ENCODE peak calls at places on chromosomes 4 and X, in five cellular contexts. B is GM23338; M is ovary; D is sigmoid colon; C is CD4-positive, alpha-beta memory T cell. Q is an unnamed sample. For H3K4me1, the result is how much of the 10 kb centered on the place peaks cover.

GRCh38 chr4:92334716-92335350 is 31.1 kb downstream of the GRID2 start:
- DNase-seq in D (no peak), M (no peak), C (no peak), B (no peak), Q (no peak)

GRCh38 chr4:26029512-26030131 is 115.6 kb downstream of the SMIM20 start:
- DNase-seq in C (no peak), M (peak), B (no peak), D (no peak), Q (no peak)

GRCh38 chr4:93645120-93645519 is 183.4 kb upstream of the ATOH1 start:
- DNase-seq in D (no peak), M (no peak), B (no peak), C (no peak), Q (no peak)

GRCh38 chr4:169270810-169271691 is at the start of gene SH3RF1:
- DNase-seq in B (peak), D (peak), M (peak), C (no peak), Q (peak)

GRCh38 chr4:128525939-128526630 is 238.5 kb upstream of the PGRMC2 start:
- DNase-seq in C (no peak), M (no peak), B (no peak), D (no peak), Q (no peak)

GRCh38 chrX:12999422-12999821 is 24.5 kb downstream of the TMSB4X start:
- DNase-seq in B (peak), D (no peak), C (peak), M (no peak), Q (no peak)

GRCh38 chrX:129779747-129780146 is at the start of gene SASH3:
- DNase-seq in M (no peak), C (peak), D (peak), B (no peak), Q (peak)

GRCh38 chr4:102791318-102791835 is 30.6 kb upstream of the MANBA start:
- DNase-seq in B (no peak), D (no peak), C (no peak), M (no peak), Q (no peak)

GRCh38 chrX:141278306-141278705 is 36.0 kb upstream of the SPANXC start:
- DNase-seq in M (no peak), B (peak), D (no peak), C (no peak), Q (no peak)

GRCh38 chrX:4622768-4623167 is 909.3 kb upstream of the PRKX start:
- DNase-seq in C (no peak), B (no peak), M (no peak), D (no peak), Q (no peak)

GRCh38 chr4:26899991-26900390 is 39.4 kb downstream of the STIM2 start:
- DNase-seq in B (no peak), M (no peak), C (no peak), D (no peak), Q (no peak)

GRCh38 chrX:19924285-19924684 is 36.9 kb upstream of the SH3KBP1 start:
- DNase-seq in M (no peak), B (no peak), C (no peak), D (no peak), Q (no peak)

GRCh38 chrX:22559506-22559905 is 286.8 kb downstream of the CBLL2 start:
- DNase-seq in M (no peak), D (no peak), B (no peak), C (no peak), Q (no peak)

GRCh38 chrX:107678957-107679740 is 50.8 kb downstream of the PRPS1 start:
- DNase-seq in B (no peak), C (peak), M (peak), D (peak), Q (peak)

GRCh38 chr4:8516061-8516573 is 64.1 kb upstream of the GPR78 start:
- DNase-seq in B (no peak), M (no peak), C (no peak), D (peak), Q (no peak)

GRCh38 chrX:97027384-97027922 is 143.7 kb downstream of the RPA4 start:
- DNase-seq in M (no peak), B (peak), C (no peak), D (no peak), Q (no peak)

GRCh38 chr4:17875402-17876070 is 64.8 kb downstream of the NCAPG start:
- DNase-seq in B (no peak), C (no peak), M (no peak), D (no peak), Q (no peak)

GRCh38 chr4:110532901-110533589 is 57.1 kb downstream of the ENPEP start:
- DNase-seq in M (no peak), D (no peak), C (no peak), B (no peak), Q (no peak)

GRCh38 chrX:155259752-155260151 is 4.5 kb downstream of the RAB39B start:
- DNase-seq in B (no peak), M (no peak), C (no peak), D (no peak), Q (no peak)

GRCh38 chrX:43707812-43708548 is 51.9 kb downstream of the MAOA start:
- DNase-seq in C (no peak), B (no peak), D (peak), M (peak), Q (no peak)

GRCh38 chrX:105515561-105515960 is 295.1 kb upstream of the TEX13A start:
- DNase-seq in C (no peak), D (no peak), B (no peak), M (no peak), Q (no peak)

GRCh38 chr4:165634766-165635165 is 238.3 kb upstream of the TLL1 start:
- DNase-seq in M (no peak), B (no peak), D (no peak), C (no peak), Q (no peak)

GRCh38 chrX:96763608-96764007 is 79.0 kb downstream of the DIAPH2 start:
- DNase-seq in C (no peak), B (no peak), M (no peak), D (no peak), Q (no peak)

GRCh38 chr4:145041378-145041777 is 56.6 kb downstream of the ANAPC10 start:
- DNase-seq in M (no peak), D (no peak), C (no peak), B (no peak), Q (no peak)

GRCh38 chr4:26261400-26261799 is 59.4 kb upstream of the RBPJ start:
- DNase-seq in M (no peak), C (no peak), B (no peak), D (no peak), Q (no peak)

GRCh38 chrX:149711545-149712236 is at the start of gene MAGEA11:
- DNase-seq in C (no peak), D (no peak), M (no peak), B (no peak), Q (no peak)

GRCh38 chrX:143455045-143455444 is 62.2 kb downstream of the SPANXN3 start:
- DNase-seq in C (no peak), B (no peak), D (no peak), M (no peak), Q (no peak)

GRCh38 chr4:61500883-61501282 is 300.8 kb downstream of the ADGRL3 start:
- DNase-seq in D (no peak), B (peak), M (no peak), C (no peak), Q (no peak)

GRCh38 chrX:154478728-154479622 is at the start of gene LAGE3:
- DNase-seq in M (peak), C (peak), D (peak), B (peak), Q (peak)

GRCh38 chr4:2103843-2104547 is 44.9 kb downstream of the NAT8L start:
- DNase-seq in M (no peak), B (no peak), C (no peak), D (no peak), Q (no peak)

GRCh38 chr4:9409793-9410192 is 34.4 kb upstream of the DEFB131A start:
- DNase-seq in D (no peak), B (no peak), M (no peak), C (no peak), Q (no peak)

GRCh38 chr4:48787031-48787430 is 7.0 kb upstream of the FRYL start:
- DNase-seq in C (no peak), M (no peak), B (no peak), D (no peak), Q (no peak)

GRCh38 chr4:162841769-162842168 is 324.9 kb downstream of the NAF1 start:
- DNase-seq in D (no peak), C (no peak), M (no peak), B (no peak), Q (no peak)

GRCh38 chrX:68894513-68895338 is 65.9 kb downstream of the EFNB1 start:
- DNase-seq in D (peak), M (peak), C (no peak), B (peak), Q (peak)

GRCh38 chr4:23373269-23373668 is 516.6 kb downstream of the PPARGC1A start:
- DNase-seq in D (no peak), B (peak), M (no peak), C (no peak), Q (peak)

GRCh38 chrX:10197597-10198210 is 40.9 kb downstream of the CLCN4 start:
- DNase-seq in D (no peak), C (no peak), M (no peak), B (peak), Q (no peak)

GRCh38 chr4:10079951-10080873 is 36.4 kb downstream of the WDR1 start:
- DNase-seq in B (no peak), C (no peak), M (no peak), D (peak), Q (peak)

GRCh38 chrX:133726211-133726630 is 259.2 kb downstream of the GPC3 start:
- DNase-seq in B (no peak), C (no peak), M (no peak), D (no peak), Q (no peak)

GRCh38 chrX:132425744-132426318 is 63.0 kb downstream of the MBNL3 start:
- DNase-seq in D (no peak), M (no peak), C (no peak), B (no peak), Q (no peak)

GRCh38 chrX:132423323-132423722 is 65.5 kb downstream of the MBNL3 start:
- DNase-seq in B (no peak), M (no peak), C (no peak), D (no peak), Q (no peak)

DNA sequence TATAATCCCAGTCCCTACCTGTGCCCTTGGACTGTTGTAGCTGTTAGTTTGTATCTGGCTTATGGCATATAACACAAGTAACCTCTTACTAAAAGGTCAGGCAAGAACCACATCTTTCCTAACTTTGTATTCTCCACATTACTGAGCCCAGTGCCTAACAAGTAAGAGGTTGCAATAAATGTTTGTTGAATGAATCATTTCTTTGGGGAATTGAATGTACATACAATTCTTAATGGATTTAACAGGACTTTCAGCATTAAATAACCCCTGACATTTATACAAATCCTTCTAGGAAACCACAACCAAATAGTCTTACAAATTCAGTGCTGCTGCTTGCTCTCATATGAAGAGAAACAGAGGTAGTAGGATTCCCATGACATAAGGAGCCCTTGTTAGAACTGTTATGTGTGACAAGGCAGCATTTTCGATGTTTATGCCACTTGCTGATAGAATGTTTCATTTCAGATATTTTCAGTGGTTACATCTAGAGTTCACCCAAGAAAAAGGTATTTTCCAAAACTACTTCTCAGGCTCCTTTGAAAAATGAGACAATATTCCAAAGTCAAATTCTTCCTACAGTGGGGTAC is 62.0 kb downstream of the MBNL3 start:
- DNase-seq in C (no peak), M (no peak), B (no peak), D (no peak), Q (no peak)
- H3K4me1 ChIP-seq in C (under half), M (under half), B (under half), D (under half), Q (under half)

GRCh38 chr4:40262861-40263260 is 66.0 kb downstream of the RHOH start:
- DNase-seq in B (no peak), C (no peak), M (no peak), D (no peak), Q (no peak)
- H3K4me1 ChIP-seq in B (under half), C (under half), M (under half), D (under half), Q (under half)

DNA sequence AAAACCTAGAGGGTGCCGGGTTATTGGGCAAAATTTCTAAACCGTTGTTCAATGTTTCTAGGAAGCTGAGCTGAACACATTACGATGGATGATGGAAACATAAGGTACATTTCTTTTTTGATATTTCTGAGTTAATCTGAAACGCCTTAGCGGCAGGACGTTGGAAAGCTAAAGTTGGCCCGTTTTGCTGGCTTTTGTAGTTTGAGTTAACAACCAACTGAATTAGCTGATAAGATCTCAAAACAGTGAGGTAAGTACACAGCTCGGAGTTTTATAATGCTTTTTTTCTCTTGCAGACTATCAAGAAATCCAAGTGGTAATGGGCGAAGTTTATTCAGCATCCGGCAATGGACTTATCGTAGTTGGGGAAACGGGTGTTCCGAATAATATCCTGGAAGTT is 73.5 kb downstream of the PRSS12 start:
- DNase-seq in B (no peak), M (no peak), D (no peak), C (peak), Q (no peak)
- H3K4me1 ChIP-seq in B (under half), M (under half), D (under half), C (under half), Q (under half)

DNA sequence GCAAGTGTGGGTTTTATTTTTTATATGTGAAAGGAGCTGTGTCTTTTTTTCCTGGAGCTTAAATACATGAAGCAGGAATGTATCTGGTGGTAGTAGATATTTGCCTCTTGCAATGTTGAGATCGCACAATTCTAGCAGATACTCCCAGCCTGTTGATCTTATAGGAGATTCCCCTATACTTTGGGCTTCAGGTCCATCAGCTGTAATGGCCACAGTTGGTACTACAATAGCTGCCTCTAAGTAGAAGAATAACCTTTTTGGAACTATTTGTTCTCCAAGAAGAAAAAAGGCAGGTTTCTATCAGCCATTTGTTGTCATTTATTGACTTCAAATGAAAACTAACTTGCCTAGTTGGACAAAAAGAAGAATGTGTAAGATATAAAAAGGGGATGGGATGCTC is 37.7 kb downstream of the LIMCH1 start:
- DNase-seq in D (no peak), C (no peak), M (no peak), B (peak), Q (no peak)
- H3K4me1 ChIP-seq in D (half or more), C (under half), M (under half), B (under half), Q (under half)

DNA sequence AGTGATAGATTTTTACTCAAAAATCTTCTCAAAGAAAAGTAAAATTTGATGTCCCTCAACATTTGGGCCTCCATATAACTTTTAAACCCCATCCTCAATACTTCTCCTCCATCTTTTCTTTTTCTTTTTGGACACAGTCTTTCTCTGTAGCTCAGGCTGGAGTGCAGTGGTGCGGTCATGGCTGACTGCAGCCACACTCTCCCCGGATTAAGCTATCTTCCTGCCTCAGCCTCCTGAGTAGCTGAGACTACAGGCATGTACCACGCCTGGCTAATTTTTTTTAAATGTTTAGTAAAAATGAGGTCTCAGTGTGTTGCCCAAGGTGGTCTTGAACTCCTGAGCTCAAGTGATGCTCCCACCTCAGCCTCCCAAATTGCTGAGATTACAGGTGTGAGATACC is 33.1 kb downstream of the KDM6A start:
- DNase-seq in D (no peak), C (no peak), B (no peak), M (no peak), Q (no peak)
- H3K4me1 ChIP-seq in D (under half), C (under half), B (under half), M (under half), Q (under half)

GRCh38 chrX:37779857-37780256 is at the start of gene CYBB:
- DNase-seq in D (no peak), B (no peak), M (no peak), C (no peak), Q (no peak)
- H3K4me1 ChIP-seq in D (under half), B (under half), M (under half), C (under half), Q (under half)

GRCh38 chr4:53477666-53478065 is 100.2 kb downstream of the FIP1L1 start:
- DNase-seq in M (no peak), B (peak), C (no peak), D (no peak), Q (no peak)

GRCh38 chr4:53481586-53481985 is 104.1 kb downstream of the FIP1L1 start:
- DNase-seq in B (no peak), M (no peak), D (no peak), C (no peak), Q (peak)

GRCh38 chr4:53480909-53481308 is 103.5 kb downstream of the FIP1L1 start:
- DNase-seq in B (no peak), M (no peak), D (no peak), C (no peak), Q (no peak)

GRCh38 chr4:53478671-53479456 is 101.4 kb downstream of the FIP1L1 start:
- DNase-seq in C (no peak), B (no peak), D (no peak), M (no peak), Q (no peak)

DNA sequence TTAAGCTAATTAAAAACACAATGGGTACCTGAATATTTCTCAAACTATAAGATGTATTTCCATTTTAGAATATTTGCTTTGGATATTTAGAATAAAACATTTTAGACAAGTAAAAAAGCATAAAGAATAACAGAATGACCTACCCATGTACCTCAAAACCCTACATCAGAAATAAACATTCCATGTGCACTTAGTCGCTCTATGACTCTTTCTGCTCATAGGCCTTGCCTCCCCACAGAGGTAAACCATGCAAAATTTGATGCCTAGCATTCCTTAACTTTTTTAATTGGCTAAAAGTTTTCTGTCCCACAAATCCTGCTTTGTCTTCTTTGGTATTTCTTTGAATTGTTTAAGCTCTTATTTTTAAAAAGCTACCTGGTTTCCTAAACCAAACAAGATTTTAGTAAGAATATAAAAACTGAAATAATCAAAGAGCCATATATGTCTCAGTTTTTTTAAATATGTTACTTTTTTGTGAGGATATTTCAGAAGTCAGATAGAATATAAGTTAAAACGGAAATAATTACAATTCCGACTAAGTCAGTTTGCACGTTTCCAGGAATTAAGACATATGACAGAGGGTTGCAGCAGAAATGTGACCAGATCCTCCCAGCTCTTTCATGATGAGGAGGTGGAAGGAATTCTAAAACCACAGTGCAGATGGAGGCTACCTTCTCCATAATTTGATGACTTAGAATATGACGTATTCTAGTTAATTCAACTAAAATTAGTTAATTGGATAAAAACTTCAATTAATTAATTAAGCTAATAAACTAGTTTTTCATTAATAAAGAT is 102.5 kb downstream of the FIP1L1 start:
- DNase-seq in C (no peak), D (no peak), M (no peak), B (no peak), Q (no peak)
- H3K4me1 ChIP-seq in C (under half), D (under half), M (under half), B (half or more), Q (under half)

Q was measured in left lung.